ENCODE peak calls at places on chromosomes 12 and 14, in eight cellular contexts. B is posterior vena cava; Y is natural killer cell treated with Interleukin-12 subunit alpha and Interleukin-12 subunit beta and Interleukin-15 and Interleukin-18, amount 100 ng/mL, for 72 hours; E is stimulated activated CD4-positive, alpha-beta T cell treated with anti-CD3 and anti-CD28 coated beads, Interleukin-15, amount 100 ng/mL, for 24 hours; K is kidney epithelial cell; M is activated CD8-positive, alpha-beta T cell treated with anti-CD3 and anti-CD28 coated beads for 36 hours; U is aorta; C is NK-92 treated with Interleukin-12 subunit alpha and Interleukin-12 subunit beta, amount 100 ng/mL, for 24 hours. A is an unnamed sample.
A peak's percentile ranks its signal among the peaks of the same experiment; 100 is the strongest.

GRCh38 chr14:69727860-69728259 is 39.1 kb upstream of the SRSF5 start:
- DNase-seq in K (no peak), M (no peak), Y (no peak), U (no peak), E (no peak), C (no peak), B (no peak), A (no peak)

GRCh38 chr14:67370830-67371229 is 10.7 kb downstream of the EIF2S1 start:
- DNase-seq in K (no peak), Y (no peak), C (no peak), E (no peak), M (no peak), B (no peak), U (no peak), A (no peak)

GRCh38 chr14:59278111-59278510 is 89.6 kb downstream of the DAAM1 start:
- DNase-seq in K (peak; percentile 85), E (no peak), U (no peak), Y (no peak), M (no peak), C (no peak), B (no peak), A (no peak)

GRCh38 chr14:81273521-81273920 is 52.8 kb upstream of the GTF2A1 start:
- DNase-seq in K (no peak), B (no peak), Y (no peak), U (no peak), M (no peak), C (no peak), E (no peak), A (no peak)

GRCh38 chr12:120466560-120467315 is 2.8 kb downstream of the SRSF9 start:
- DNase-seq in K (no peak), U (no peak), B (no peak), M (peak; percentile 65), C (no peak), E (peak; percentile 54), Y (no peak), A (peak; percentile 12)

GRCh38 chr12:10732554-10732953 is 9.4 kb upstream of the YBX3 start:
- DNase-seq in U (no peak), K (no peak), C (no peak), Y (no peak), M (no peak), E (no peak), B (no peak), A (no peak)

GRCh38 chr14:50335389-50335788 is 23.3 kb downstream of the DMAC2L start:
- DNase-seq in B (peak; percentile 88), Y (no peak), C (no peak), K (no peak), E (no peak), U (no peak), M (no peak), A (no peak)

GRCh38 chr12:114698566-114699163 is 14.7 kb upstream of the TBX3 start:
- DNase-seq in E (no peak), C (no peak), K (no peak), Y (no peak), U (no peak), M (no peak), B (no peak), A (no peak)

GRCh38 chr12:67275380-67275913 is 6.3 kb downstream of the CAND1 start:
- DNase-seq in B (peak; percentile 62), Y (no peak), M (no peak), C (no peak), E (no peak), K (no peak), U (no peak), A (no peak)

GRCh38 chr14:33799705-33800269 is 151.1 kb downstream of the EGLN3 start:
- DNase-seq in U (no peak), C (no peak), B (no peak), M (no peak), E (no peak), Y (no peak), K (no peak), A (no peak)

GRCh38 chr14:67748312-67748711 is 46.6 kb downstream of the RDH12 start:
- DNase-seq in B (no peak), K (no peak), E (no peak), C (no peak), U (no peak), M (no peak), Y (no peak), A (no peak)

GRCh38 chr12:120352117-120352516 is 16.8 kb downstream of the MSI1 start:
- DNase-seq in Y (no peak), K (no peak), B (no peak), U (no peak), M (no peak), C (no peak), E (no peak), A (no peak)

GRCh38 chr12:38417101-38417500 is 100.5 kb downstream of the ALG10B start:
- DNase-seq in Y (no peak), E (no peak), B (no peak), C (no peak), U (no peak), K (no peak), M (no peak), A (no peak)

GRCh38 chr12:108850854-108851573 is 6.4 kb downstream of the SSH1 start:
- DNase-seq in M (no peak), E (no peak), U (peak; percentile 86), B (peak; percentile 91), C (no peak), K (no peak), Y (no peak), A (no peak)

GRCh38 chr12:96170328-96170727 is 23.8 kb upstream of the ELK3 start:
- DNase-seq in C (no peak), E (no peak), U (no peak), M (no peak), B (no peak), K (no peak), Y (no peak), A (no peak)

GRCh38 chr12:2375871-2376270 is 323.1 kb downstream of the CACNA1C start:
- DNase-seq in M (no peak), E (no peak), C (no peak), U (no peak), Y (no peak), K (no peak), B (no peak), A (no peak)

GRCh38 chr12:6092784-6093722 is 31.4 kb downstream of the VWF start:
- DNase-seq in E (no peak), C (no peak), Y (no peak), K (peak; percentile 91), M (no peak), B (peak; percentile 81), U (peak; percentile 89), A (no peak)

GRCh38 chr14:33880330-33880729 is 70.5 kb downstream of the EGLN3 start:
- DNase-seq in B (no peak), Y (no peak), E (no peak), K (no peak), U (no peak), C (no peak), M (no peak), A (no peak)

GRCh38 chr12:8563383-8563782 is 22.7 kb upstream of the CLEC4E start:
- DNase-seq in E (no peak), B (no peak), Y (no peak), C (no peak), U (no peak), M (no peak), K (no peak), A (no peak)

GRCh38 chr14:33602396-33602795 is 348.5 kb downstream of the EGLN3 start:
- DNase-seq in C (no peak), K (no peak), Y (no peak), E (no peak), B (no peak), U (no peak), M (no peak), A (no peak)

A was measured in CD8-positive, alpha-beta memory T cell.